ENCODE peak calls at places on chromosomes 2 and 18, in six cellular contexts. N, W, V, X, T and G are unnamed samples.

GRCh38 chr2:18491577-18491976 is 68.9 kb downstream of the RDH14 start:
- DNase-seq in W (no peak), V (no peak), N (no peak), T (no peak), X (no peak), G (no peak)

GRCh38 chr2:73386894-73387636 is 1.4 kb downstream of the ALMS1 start:
- DNase-seq in X (no peak), W (no peak), T (no peak), N (no peak), V (no peak), G (no peak)

GRCh38 chr2:14137643-14138042 is 494.9 kb upstream of the LRATD1 start:
- DNase-seq in T (no peak), V (peak), W (no peak), N (peak), X (no peak), G (peak)

GRCh38 chr2:201420442-201421113 is 30.7 kb downstream of the TRAK2 start:
- DNase-seq in T (no peak), N (no peak), X (no peak), V (no peak), W (no peak), G (no peak)

GRCh38 chr18:49019446-49020045 is 68.8 kb upstream of the SMAD7 start:
- DNase-seq in W (no peak), T (peak), V (no peak), N (no peak), X (no peak), G (no peak)

GRCh38 chr2:239442192-239442591 is 41.4 kb upstream of the HDAC4 start:
- DNase-seq in W (no peak), V (no peak), N (no peak), X (no peak), T (no peak), G (no peak)

GRCh38 chr18:71131918-71132317 is 843.1 kb downstream of the SOCS6 start:
- DNase-seq in N (no peak), V (no peak), W (no peak), T (no peak), X (no peak), G (no peak)

GRCh38 chr2:95327861-95328260 is 30.7 kb downstream of the KCNIP3 start:
- DNase-seq in W (no peak), T (no peak), X (no peak), N (no peak), V (no peak), G (no peak)

GRCh38 chr2:211766689-211767088 is 771.9 kb downstream of the ERBB4 start:
- DNase-seq in T (no peak), N (no peak), W (no peak), X (no peak), V (peak), G (peak)

GRCh38 chr2:11498543-11499034 is 32.6 kb upstream of the E2F6 start:
- DNase-seq in T (peak), N (no peak), V (no peak), X (no peak), W (no peak), G (no peak)

GRCh38 chr2:9287400-9288059 is 80.9 kb downstream of the ASAP2 start:
- DNase-seq in T (no peak), N (no peak), V (peak), X (peak), W (no peak), G (no peak)

GRCh38 chr2:14082640-14083039 is 549.9 kb upstream of the LRATD1 start:
- DNase-seq in T (no peak), W (no peak), N (no peak), V (no peak), X (no peak), G (no peak)

GRCh38 chr2:205463626-205464025 is 218.7 kb upstream of the NRP2 start:
- DNase-seq in W (no peak), V (peak), T (no peak), X (no peak), N (no peak), G (no peak)

GRCh38 chr2:99926986-99927385 is 215.4 kb downstream of the AFF3 start:
- DNase-seq in W (no peak), N (no peak), X (no peak), V (no peak), T (no peak), G (no peak)